ENCODE peak calls at places on chromosomes 4 and X, in seven cellular contexts. H is activated CD8-positive, alpha-beta T cell treated with anti-CD3 and anti-CD28 coated beads, Interleukin-2, amount 10 ng/mL, durations not matched to agents 7 days and 5 days; G is effector memory CD8-positive, alpha-beta T cell; I is ACHN; E is Kasumi-1; Z is caudate nucleus; Q is H7. A is an unnamed sample.

GRCh38 chr4:57190651-57191481 is 80.7 kb upstream of the IGFBP7 start:
- DNase-seq in H (peak), G (no peak), I (peak), E (peak), Z (no peak), Q (peak), A (no peak)

GRCh38 chr4:56253631-56254241 is 133.6 kb downstream of the AASDH start:
- DNase-seq in H (no peak), G (no peak), I (no peak), E (no peak), Z (no peak), Q (no peak), A (no peak)

GRCh38 chrX:15310117-15310516 is 5.3 kb downstream of the ASB11 start:
- DNase-seq in H (no peak), G (no peak), I (no peak), E (no peak), Z (no peak), Q (no peak), A (no peak)

GRCh38 chr4:2041234-2042130 is 17.6 kb upstream of the NAT8L start:
- DNase-seq in H (peak), G (peak), I (peak), E (peak), Z (peak), Q (peak), A (peak)

GRCh38 chrX:14916017-14916674 is 42.9 kb downstream of the MOSPD2 start:
- DNase-seq in H (no peak), G (no peak), I (peak), E (no peak), Z (no peak), Q (no peak), A (no peak)

GRCh38 chr4:126839066-126839465 is 793.7 kb upstream of the INTU start:
- DNase-seq in H (no peak), G (no peak), I (no peak), E (no peak), Z (no peak), Q (no peak), A (no peak)

GRCh38 chr4:102789317-102789717 is 28.5 kb upstream of the MANBA start:
- DNase-seq in H (no peak), G (no peak), I (no peak), E (peak), Z (no peak), Q (no peak), A (no peak)

GRCh38 chrX:47501226-47502071 is 18.4 kb upstream of the ZNF41 start:
- DNase-seq in H (no peak), G (no peak), I (no peak), E (no peak), Z (no peak), Q (no peak), A (no peak)

GRCh38 chrX:104013158-104013557 is 350 bp downstream of the H2BW1 start:
- DNase-seq in H (no peak), G (no peak), I (no peak), E (no peak), Z (no peak), Q (no peak), A (no peak)

GRCh38 chrX:97672608-97673007 is 788.9 kb downstream of the RPA4 start:
- DNase-seq in H (no peak), G (no peak), I (no peak), E (no peak), Z (no peak), Q (no peak), A (no peak)

GRCh38 chr4:184695178-184695896 is 38.6 kb downstream of the CENPU start:
- DNase-seq in H (no peak), G (no peak), I (no peak), E (no peak), Z (no peak), Q (no peak), A (no peak)

GRCh38 chrX:65528293-65528692 is 6.3 kb downstream of the LAS1L start:
- DNase-seq in H (no peak), G (no peak), I (no peak), E (peak), Z (no peak), Q (no peak), A (no peak)

GRCh38 chr4:140595065-140595464 is 26.3 kb upstream of the UCP1 start:
- DNase-seq in H (no peak), G (no peak), I (peak), E (peak), Z (no peak), Q (peak), A (no peak)

GRCh38 chr4:69748176-69748575 is 12.2 kb downstream of the SULT1B1 start:
- DNase-seq in H (no peak), G (no peak), I (no peak), E (no peak), Z (no peak), Q (no peak), A (no peak)

GRCh38 chrX:138756234-138756633 is 44.7 kb upstream of the FGF13 start:
- DNase-seq in H (no peak), G (no peak), I (peak), E (no peak), Z (no peak), Q (peak), A (peak)

A was measured in substantia nigra.